ENCODE peak calls at places on chromosomes 3 and 15, in six cellular contexts. M, O, X, U, N and R are unnamed samples. For H3K27me3, the result is how much of the 10 kb centered on the place peaks cover.

GRCh38 chr3:129824926-129825541 is 68.5 kb downstream of the TMCC1 start:
- DNase-seq in M (peak), X (peak), N (peak), U (no peak), O (no peak), R (peak)

GRCh38 chr3:192843742-192844350 is 73.8 kb downstream of the MB21D2 start:
- DNase-seq in X (no peak), O (no peak), M (no peak), N (no peak), U (no peak), R (no peak)

GRCh38 chr3:146498002-146498736 is 28.8 kb upstream of the PLSCR2 start:
- DNase-seq in O (no peak), N (no peak), U (no peak), M (no peak), X (no peak), R (no peak)

GRCh38 chr3:132228923-132229322 is 88.3 kb upstream of the ACP3 start:
- DNase-seq in M (no peak), O (no peak), U (no peak), X (no peak), N (no peak), R (no peak)

GRCh38 chr3:177657243-177657642 is 460.0 kb upstream of the TBL1XR1 start:
- DNase-seq in U (no peak), O (no peak), X (no peak), M (no peak), N (no peak), R (no peak)

GRCh38 chr15:25790003-25790660 is 73.0 kb downstream of the ATP10A start:
- DNase-seq in N (no peak), O (no peak), X (peak), U (peak), M (peak), R (no peak)

GRCh38 chr15:63587527-63587926 is 9.7 kb upstream of the FBXL22 start:
- DNase-seq in O (no peak), M (peak), U (no peak), X (no peak), N (no peak), R (no peak)

GRCh38 chr3:101685870-101686307 is 629 bp downstream of the RPL24 start:
- DNase-seq in N (no peak), M (no peak), O (no peak), U (no peak), X (no peak), R (no peak)

GRCh38 chr15:92069308-92070244 is 216.1 kb downstream of the SLCO3A1 start:
- DNase-seq in N (peak), M (peak), U (no peak), X (peak), O (no peak), R (peak)

GRCh38 chr15:73601449-73602425 is 31.5 kb downstream of the NPTN start:
- DNase-seq in O (no peak), U (peak), N (peak), M (peak), X (peak), R (no peak)

GRCh38 chr3:44013967-44014366 is 227.7 kb upstream of the TOPAZ1 start:
- DNase-seq in O (no peak), X (no peak), U (no peak), N (no peak), M (no peak), R (no peak)

GRCh38 chr3:39383913-39384664 is 919 bp downstream of the SLC25A38 start:
- DNase-seq in U (peak), N (peak), O (no peak), X (peak), M (peak), R (peak)

GRCh38 chr15:42404461-42405235 is 45.3 kb downstream of the CAPN3 start:
- DNase-seq in O (no peak), U (peak), X (peak), N (peak), M (no peak), R (no peak)

GRCh38 chr3:43194490-43195115 is 88.7 kb upstream of the POMGNT2 start:
- DNase-seq in U (no peak), X (no peak), M (no peak), N (no peak), O (no peak), R (no peak)

GRCh38 chr15:83843511-83843910 is 189.6 kb downstream of the ADAMTSL3 start:
- DNase-seq in U (no peak), O (no peak), N (no peak), X (no peak), M (peak), R (no peak)

GRCh38 chr3:174440350-174440716 is 418.8 kb upstream of the NAALADL2 start:
- DNase-seq in O (no peak), M (peak), U (no peak), N (no peak), X (peak), R (no peak)

GRCh38 chr3:129112308-129113052 is 9.1 kb downstream of the RAB43 start:
- DNase-seq in X (no peak), U (no peak), O (no peak), M (no peak), N (no peak), R (peak)

GRCh38 chr3:100650651-100651611 is 41.5 kb downstream of the ADGRG7 start:
- DNase-seq in O (no peak), U (no peak), M (peak), X (no peak), N (no peak), R (no peak)

GRCh38 chr3:191236635-191237034 is 37.6 kb downstream of the OSTN start:
- DNase-seq in N (no peak), M (peak), O (no peak), X (no peak), U (no peak), R (no peak)

GRCh38 chr3:2452249-2452648 is 353.6 kb downstream of the CNTN4 start:
- DNase-seq in M (no peak), N (no peak), X (no peak), O (no peak), U (no peak), R (no peak)

GRCh38 chr3:58679451-58679850 is 12.9 kb upstream of the FAM3D start:
- DNase-seq in M (no peak), N (no peak), X (no peak), U (no peak), O (no peak), R (no peak)

GRCh38 chr3:4533489-4534443 is 40.6 kb downstream of the ITPR1 start:
- DNase-seq in X (peak), M (peak), N (no peak), O (no peak), U (no peak), R (no peak)
- TF ChIP-seq CTCF in X (no peak), M (no peak), N (no peak), O (no peak), U (no peak), R (no peak)

DNA sequence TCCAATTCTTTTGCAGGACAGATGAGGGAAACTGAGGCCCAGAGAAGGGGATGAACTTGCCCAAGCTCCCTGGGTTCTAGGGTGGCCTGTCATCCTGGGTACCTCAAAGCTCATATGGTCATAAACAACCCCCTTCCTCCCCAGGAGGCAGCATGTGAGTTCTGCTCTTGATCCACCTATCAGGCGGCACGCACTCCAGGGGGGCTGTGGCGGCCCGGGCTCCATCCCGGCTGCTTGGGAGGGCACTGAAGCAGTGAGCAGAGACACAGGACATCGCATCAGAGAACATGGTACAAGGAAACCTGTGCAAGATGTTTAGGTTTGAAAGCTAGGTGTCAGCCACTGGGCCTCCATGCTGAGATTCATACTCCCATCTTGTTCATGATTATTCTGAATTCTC is 34.2 kb downstream of the CPN2 start:
- DNase-seq in M (no peak), X (no peak), O (no peak), U (no peak), N (no peak), R (no peak)
- H3K27me3 ChIP-seq in M (under half), X (under half), O (under half), U (under half), N (under half), R (under half)

GRCh38 chr3:37601832-37602231 is 259.8 kb upstream of the CTDSPL start:
- DNase-seq in M (no peak), N (no peak), X (peak), O (no peak), U (no peak), R (no peak)
- TF ChIP-seq CTCF in M (no peak), N (no peak), X (no peak), O (no peak), U (no peak), R (no peak)

GRCh38 chr3:195762249-195762585 is 41.4 kb downstream of the MUC20 start:
- DNase-seq in N (no peak), O (no peak), X (no peak), U (no peak), M (no peak), R (no peak)
- H3K27me3 ChIP-seq in N (under half), O (under half), X (under half), U (under half), M (under half), R (under half)

GRCh38 chr15:94131875-94132274 is 99.5 kb upstream of the MCTP2 start:
- DNase-seq in X (no peak), O (no peak), U (no peak), M (no peak), N (no peak), R (no peak)

GRCh38 chr15:94135748-94136147 is 95.6 kb upstream of the MCTP2 start:
- DNase-seq in U (no peak), N (no peak), X (no peak), M (no peak), O (no peak), R (no peak)
- TF ChIP-seq CTCF in U (no peak), N (no peak), X (no peak), M (peak), O (no peak), R (no peak)

GRCh38 chr15:82060817-82061216 is 15.0 kb upstream of the MEX3B start:
- DNase-seq in X (no peak), N (no peak), U (no peak), M (no peak), O (no peak), R (no peak)

GRCh38 chr15:82064824-82065223 is 19.0 kb upstream of the MEX3B start:
- DNase-seq in U (no peak), M (peak), N (no peak), O (no peak), X (no peak), R (no peak)

GRCh38 chr15:82063055-82063454 is 17.2 kb upstream of the MEX3B start:
- DNase-seq in O (no peak), N (no peak), X (no peak), U (no peak), M (no peak), R (no peak)

GRCh38 chr15:82058517-82059204 is 12.8 kb upstream of the MEX3B start:
- DNase-seq in X (no peak), N (no peak), U (no peak), M (no peak), O (no peak), R (no peak)

DNA sequence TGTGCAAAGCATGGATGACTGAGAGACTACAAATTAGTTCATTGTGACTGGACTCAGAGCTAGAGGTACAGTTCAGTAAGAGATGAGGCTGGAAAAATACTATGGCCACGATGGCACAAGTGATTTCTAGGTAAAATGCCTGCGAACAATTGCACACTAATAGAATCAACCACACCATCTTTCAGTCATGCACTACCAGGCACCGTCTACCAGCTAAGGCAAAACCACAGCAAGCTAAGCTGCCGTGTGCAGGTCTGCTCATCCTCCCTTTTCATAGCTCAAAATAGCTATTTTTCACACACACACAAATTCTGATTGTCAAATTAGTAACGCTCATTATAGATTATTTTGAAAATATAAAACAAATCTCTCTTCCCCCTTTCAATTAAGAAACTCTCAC is 16.7 kb upstream of the MEX3B start:
- DNase-seq in M (no peak), U (no peak), N (no peak), O (no peak), X (no peak), R (no peak)
- H3K27me3 ChIP-seq in M (under half), U (under half), N (under half), O (under half), X (under half), R (under half)

GRCh38 chr15:29812384-29812694 is 9.9 kb downstream of the TJP1 start:
- DNase-seq in U (no peak), N (peak), X (no peak), M (peak), O (no peak), R (no peak)
- TF ChIP-seq CTCF in U (no peak), N (no peak), X (no peak), M (no peak), O (no peak), R (no peak)

GRCh38 chr15:29970402-29970695 is 112.4 kb upstream of the GOLGA8J start:
- DNase-seq in X (no peak), M (no peak), N (no peak), U (no peak), O (no peak), R (no peak)
- H3K27me3 ChIP-seq in X (under half), M (under half), N (under half), U (under half), O (under half), R (under half)

GRCh38 chr3:37984051-37984450 is 6.5 kb upstream of the VILL start:
- DNase-seq in N (no peak), M (no peak), X (no peak), U (no peak), O (no peak), R (no peak)

GRCh38 chr3:37987315-37987697 is 3.3 kb upstream of the VILL start:
- DNase-seq in N (no peak), U (peak), X (peak), O (no peak), M (no peak), R (no peak)

GRCh38 chr3:37984596-37984995 is 6.0 kb upstream of the VILL start:
- DNase-seq in X (no peak), M (no peak), O (no peak), N (no peak), U (no peak), R (no peak)

GRCh38 chr3:37986479-37987314 is 3.9 kb upstream of the VILL start:
- DNase-seq in U (peak), M (no peak), X (no peak), N (no peak), O (no peak), R (no peak)

DNA sequence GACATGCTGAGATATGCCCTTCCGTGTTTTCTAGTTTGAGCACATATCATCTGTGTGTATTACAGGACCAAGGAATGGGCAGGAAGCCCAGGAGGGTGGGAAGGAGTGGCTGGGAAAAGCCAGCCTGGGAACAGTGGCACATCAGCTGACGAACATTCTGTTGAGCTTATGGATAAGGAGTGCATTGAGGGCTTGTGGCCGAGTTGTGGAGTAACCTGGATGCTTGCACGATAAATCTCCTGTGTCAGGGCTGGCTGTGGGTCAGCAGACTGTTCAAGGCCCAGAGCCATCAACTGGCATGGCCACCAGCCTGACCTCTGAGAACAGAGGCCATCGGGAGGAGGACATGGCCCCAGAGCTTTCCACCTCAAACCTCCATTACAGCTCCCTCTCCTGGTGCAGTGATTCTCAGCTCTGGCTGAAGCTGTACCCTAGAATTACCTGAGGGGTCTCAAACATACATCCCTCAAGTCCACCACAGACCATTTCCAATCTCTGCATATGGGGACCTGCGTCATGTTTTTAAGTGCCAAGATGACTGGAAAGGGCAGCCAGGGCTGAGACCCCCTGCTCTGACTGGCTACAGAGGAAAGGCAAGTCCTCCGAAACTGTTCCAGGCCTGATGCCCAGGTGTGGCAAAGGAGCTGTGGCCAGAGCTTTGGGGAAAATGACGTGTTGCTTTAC is 4.8 kb upstream of the VILL start:
- DNase-seq in X (peak), U (peak), N (no peak), M (no peak), O (no peak), R (no peak)
- TF ChIP-seq CTCF in X (no peak), U (peak), N (no peak), M (no peak), O (no peak), R (no peak)

GRCh38 chr3:47581835-47582234 is 3.2 kb upstream of the CSPG5 start:
- DNase-seq in U (no peak), M (no peak), X (no peak), O (no peak), N (no peak), R (no peak)

GRCh38 chr3:47578691-47579632 is at the start of gene CSPG5:
- DNase-seq in O (no peak), U (peak), X (peak), N (no peak), M (no peak), R (no peak)

GRCh38 chr3:47578119-47578630 is 490 bp downstream of the CSPG5 start:
- DNase-seq in N (no peak), X (peak), M (no peak), U (peak), O (no peak), R (no peak)

GRCh38 chr3:47581422-47581821 is 2.8 kb upstream of the CSPG5 start:
- DNase-seq in N (no peak), X (no peak), O (no peak), M (no peak), U (no peak), R (no peak)

GRCh38 chr3:47579875-47580274 is 1.2 kb upstream of the CSPG5 start:
- DNase-seq in X (no peak), O (no peak), N (no peak), M (no peak), U (no peak), R (no peak)
- H3K27me3 ChIP-seq in X (under half), O (under half), N (under half), M (under half), U (under half), R (under half)